ENCODE peak calls at places on chromosomes 7 and 10, in eight cellular contexts. B is IMR-90, Z is cardiac muscle cell, V is left ventricle myocardium inferior, W is A549, E is astrocyte, H is kidney, L is PC-9. S is an unnamed sample. For H3K4me1, the result is how much of the 10 kb centered on the place peaks cover.

GRCh38 chr10:122461729-122462532 is 578 bp downstream of the HTRA1 start:
- DNase-seq in E (no peak), Z (peak), H (no peak), V (no peak), W (peak), L (peak), B (no peak), S (peak)

GRCh38 chr7:152615052-152615741 is 60.7 kb downstream of the XRCC2 start:
- DNase-seq in V (no peak), W (no peak), E (no peak), H (peak), B (no peak), Z (peak), L (no peak), S (no peak)

GRCh38 chr7:98283887-98284222 is 2.4 kb downstream of the BRI3 start:
- DNase-seq in L (no peak), B (no peak), Z (no peak), V (no peak), E (no peak), H (no peak), W (no peak), S (no peak)

GRCh38 chr7:116576350-116577319 is 51.8 kb downstream of the CAV1 start:
- DNase-seq in L (peak), Z (no peak), V (no peak), B (peak), E (peak), H (no peak), W (no peak), S (no peak)

GRCh38 chr10:30182191-30183075 is 123.0 kb upstream of the JCAD start:
- DNase-seq in B (peak), Z (peak), L (peak), E (peak), W (peak), H (no peak), V (no peak), S (peak)

GRCh38 chr10:110326351-110327032 is 21.8 kb upstream of the SMNDC1 start:
- DNase-seq in Z (no peak), W (no peak), V (no peak), E (peak), H (no peak), L (no peak), B (peak), S (no peak)

GRCh38 chr7:34087892-34088891 is 182.9 kb downstream of the BMPER start:
- DNase-seq in W (no peak), E (no peak), V (no peak), Z (peak), L (peak), H (no peak), B (peak), S (peak)

GRCh38 chr10:34523017-34523767 is 291.9 kb downstream of the PARD3 start:
- DNase-seq in L (no peak), E (peak), Z (no peak), H (no peak), V (no peak), W (no peak), B (peak), S (no peak)

GRCh38 chr10:121900443-121901174 is 27.2 kb downstream of the ATE1 start:
- DNase-seq in H (no peak), L (no peak), W (peak), B (peak), Z (peak), V (no peak), E (peak), S (peak)

GRCh38 chr7:82175319-82175718 is 268.3 kb downstream of the CACNA2D1 start:
- DNase-seq in B (no peak), E (no peak), V (no peak), H (no peak), Z (no peak), L (no peak), W (no peak), S (no peak)

GRCh38 chr10:74822101-74822500 is 4.3 kb upstream of the KAT6B start:
- DNase-seq in V (no peak), B (peak), W (no peak), L (no peak), E (no peak), Z (no peak), H (no peak), S (no peak)

GRCh38 chr10:69411476-69411875 is 5.2 kb downstream of the TACR2 start:
- DNase-seq in L (no peak), B (no peak), E (no peak), V (no peak), W (no peak), Z (no peak), H (no peak), S (no peak)

GRCh38 chr10:89203237-89203636 is 3.9 kb downstream of the CH25H start:
- DNase-seq in W (no peak), V (no peak), B (peak), H (no peak), E (no peak), L (no peak), Z (no peak), S (no peak)

GRCh38 chr10:30282226-30282625 is 66.9 kb downstream of the MTPAP start:
- DNase-seq in H (no peak), L (no peak), V (no peak), Z (no peak), B (no peak), W (no peak), E (no peak), S (no peak)

GRCh38 chr10:75191821-75192568 is 18.6 kb upstream of the VDAC2 start:
- DNase-seq in Z (no peak), B (peak), H (peak), W (peak), L (peak), V (peak), E (peak), S (peak)

GRCh38 chr7:156897673-156898072 is 4.7 kb upstream of the LMBR1 start:
- DNase-seq in Z (no peak), B (peak), H (no peak), L (peak), V (no peak), E (peak), W (no peak), S (no peak)

DNA sequence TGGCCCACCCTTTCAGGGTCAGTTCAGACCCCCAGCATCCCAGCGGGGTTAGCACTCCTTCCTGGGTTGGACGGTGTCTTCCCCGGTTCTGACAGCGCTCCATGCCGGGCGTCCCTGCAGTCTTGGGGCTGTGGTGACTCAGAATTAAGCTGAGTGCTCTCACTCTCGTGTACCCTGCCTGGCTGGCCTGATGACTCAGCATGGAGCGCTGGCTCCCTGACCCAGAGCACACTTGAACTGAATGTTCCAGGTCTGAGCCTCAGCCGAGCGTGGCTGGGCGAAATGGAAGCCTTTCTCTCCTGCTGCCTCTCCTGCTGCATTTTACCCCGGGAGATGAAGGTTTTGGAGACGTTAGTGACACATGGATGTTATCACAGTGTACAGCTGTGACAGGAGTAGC is 7.1 kb downstream of the BAG3 start:
- DNase-seq in E (peak), L (peak), Z (peak), W (peak), V (peak), B (peak), H (peak), S (peak)
- H3K4me1 ChIP-seq in E (half or more), L (half or more), Z (under half), W (half or more), V (half or more), B (under half), H (under half), S (half or more)

DNA sequence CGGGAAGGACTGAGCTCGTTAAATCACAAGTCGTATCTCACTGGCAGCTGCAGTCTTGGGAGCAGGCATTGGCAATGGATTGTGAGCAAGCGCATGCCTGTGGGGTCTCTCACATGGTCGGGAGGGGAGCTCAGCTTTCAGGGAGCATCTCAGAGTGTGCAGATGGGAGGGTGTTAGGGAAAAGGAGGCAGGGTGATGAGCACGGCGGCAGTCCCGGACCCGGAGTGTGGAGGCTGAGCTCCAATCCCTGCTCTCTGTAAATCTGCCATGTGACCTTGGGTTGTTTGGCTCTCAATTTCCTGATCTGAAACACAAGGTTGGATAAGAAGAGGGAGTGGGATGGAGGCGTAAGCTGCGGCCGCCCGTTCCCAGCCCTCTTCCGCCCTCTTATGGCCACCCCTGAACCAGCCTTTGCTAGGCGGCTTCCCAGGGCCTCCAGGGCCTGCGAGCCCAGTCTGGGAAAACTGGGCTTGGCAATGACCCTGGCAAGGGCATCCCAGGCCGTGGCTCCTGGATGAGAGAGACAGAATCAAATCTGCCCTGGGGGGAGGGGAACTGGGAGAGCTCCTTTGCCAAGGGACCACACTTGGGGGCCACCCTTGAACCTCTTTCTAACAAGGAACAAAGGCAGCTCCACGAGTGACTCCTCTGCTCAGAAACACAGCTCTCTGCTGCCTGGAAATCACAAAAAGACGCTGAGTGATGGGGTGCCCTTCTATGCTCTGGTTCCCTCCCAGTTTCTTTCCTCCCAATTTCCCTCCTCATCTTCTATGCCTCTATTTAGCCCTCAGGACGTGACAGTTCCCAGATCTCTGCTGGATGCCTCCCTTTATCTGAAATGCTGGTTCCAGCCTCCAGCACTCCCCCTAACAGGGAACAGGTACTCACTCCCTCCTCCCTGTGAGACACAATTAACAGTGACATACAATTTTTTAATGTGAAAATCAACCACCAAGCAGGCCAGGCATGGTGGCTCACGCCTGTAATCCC is 41.7 kb upstream of the LOXL4 start:
- DNase-seq in H (peak), B (peak), E (peak), Z (peak), V (peak), L (peak), W (peak), S (peak)
- TF ChIP-seq CTCF in H (peak), B (peak), E (peak), Z (peak), V (peak), L (peak), W (peak), S (peak)

GRCh38 chr7:28739826-28740225 is 218.3 kb downstream of the TRIL start:
- DNase-seq in Z (no peak), B (no peak), E (no peak), L (no peak), V (no peak), H (no peak), W (no peak), S (no peak)

GRCh38 chr7:28739128-28739527 is 219.0 kb downstream of the TRIL start:
- DNase-seq in E (no peak), L (no peak), W (no peak), B (no peak), V (no peak), Z (no peak), H (no peak), S (no peak)

GRCh38 chr7:28733035-28733434 is 225.1 kb downstream of the TRIL start:
- DNase-seq in W (no peak), E (no peak), L (no peak), Z (no peak), H (no peak), B (no peak), V (no peak), S (no peak)

DNA sequence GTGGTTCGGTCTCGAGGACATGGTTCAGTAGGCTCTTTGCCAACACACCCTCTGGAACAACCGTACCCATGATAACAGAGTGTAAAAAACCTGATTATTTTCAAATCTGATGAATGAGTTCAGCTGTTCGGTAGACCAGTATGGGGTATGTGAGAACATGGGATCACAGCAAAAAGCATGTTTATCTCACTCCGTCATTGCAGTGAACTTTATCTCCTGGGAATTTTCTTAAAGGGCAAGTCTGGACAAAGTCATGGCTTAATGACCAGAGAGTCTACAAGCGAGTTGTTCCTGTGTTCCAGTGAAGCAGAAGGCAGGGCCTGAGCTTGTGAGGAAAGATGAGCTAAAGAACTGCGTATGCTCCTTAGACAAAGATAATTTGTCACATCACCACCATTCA is 219.7 kb downstream of the TRIL start:
- DNase-seq in H (no peak), E (no peak), B (peak), W (no peak), V (no peak), Z (no peak), L (no peak), S (peak)
- H3K4me3 ChIP-seq in H (peak), E (no peak), B (no peak), W (no peak), V (no peak), Z (no peak), L (no peak), S (no peak)

GRCh38 chr10:80468806-80469421 is 14.8 kb downstream of the TSPAN14 start:
- DNase-seq in W (no peak), E (no peak), Z (no peak), L (peak), H (no peak), V (no peak), B (no peak), S (no peak)

GRCh38 chr10:80471715-80472233 is 17.7 kb downstream of the TSPAN14 start:
- DNase-seq in V (no peak), W (no peak), H (peak), B (no peak), Z (no peak), E (no peak), L (peak), S (no peak)

GRCh38 chr10:80471009-80471408 is 16.9 kb downstream of the TSPAN14 start:
- DNase-seq in Z (no peak), W (no peak), V (no peak), E (no peak), B (no peak), H (peak), L (no peak), S (no peak)

GRCh38 chr10:80472234-80473095 is 18.4 kb downstream of the TSPAN14 start:
- DNase-seq in E (peak), Z (no peak), L (peak), B (peak), V (no peak), W (no peak), H (no peak), S (no peak)

DNA sequence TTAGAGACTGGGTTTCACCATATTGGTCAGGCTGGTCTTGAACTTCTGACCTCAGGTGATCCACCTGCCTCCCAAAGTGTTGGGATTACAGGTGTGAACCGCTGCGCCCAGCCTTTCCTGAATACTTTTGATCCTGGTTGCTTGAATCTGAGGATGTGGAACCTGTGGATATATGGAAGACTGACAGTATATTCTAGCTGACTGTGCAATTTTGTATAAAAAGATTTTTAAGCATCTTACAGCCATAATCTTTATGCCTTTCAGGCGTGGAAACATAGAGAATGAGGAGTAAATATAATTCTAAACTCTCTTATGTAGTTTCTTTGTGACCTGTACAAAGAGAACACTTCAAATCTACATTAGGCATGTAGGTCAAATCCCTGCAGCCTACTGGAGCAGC is 16.2 kb downstream of the TSPAN14 start:
- DNase-seq in V (no peak), E (no peak), H (no peak), L (no peak), B (no peak), Z (no peak), W (no peak), S (no peak)
- H3K4me1 ChIP-seq in V (half or more), E (under half), H (half or more), L (half or more), B (under half), Z (under half), W (half or more), S (half or more)

DNA sequence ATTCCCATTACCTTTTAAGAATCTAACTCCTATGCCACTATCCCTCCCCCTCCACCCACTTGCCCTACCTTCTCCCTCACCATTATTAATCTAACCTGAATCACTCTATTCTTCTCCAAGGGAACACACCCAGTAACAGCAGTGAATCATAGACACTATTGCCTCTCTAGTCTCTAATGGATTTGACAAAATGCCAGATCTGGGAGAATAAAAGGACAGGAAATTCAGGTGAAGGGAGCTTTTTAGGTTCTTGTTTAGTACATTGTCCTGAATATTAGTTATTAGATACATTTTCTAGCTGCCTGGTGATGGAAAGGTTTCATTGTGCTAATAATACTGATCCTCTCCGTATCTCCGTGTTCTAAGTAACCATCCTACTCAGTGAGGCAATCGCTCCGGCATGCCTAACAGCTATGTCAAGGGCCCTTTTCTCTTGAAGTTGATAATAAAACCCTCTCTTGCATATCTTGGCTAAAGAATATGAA is 4.1 kb upstream of the SFR1 start:
- DNase-seq in L (peak), H (no peak), E (peak), B (peak), W (peak), Z (no peak), V (no peak), S (no peak)
- TF ChIP-seq CTCF in L (no peak), H (no peak), E (no peak), B (no peak), W (no peak), Z (no peak), V (no peak), S (no peak)

GRCh38 chr10:120181154-120181553 is 275.9 kb upstream of the PLPP4 start:
- DNase-seq in W (no peak), E (no peak), L (no peak), Z (no peak), H (no peak), V (no peak), B (no peak), S (no peak)
- H3K4me3 ChIP-seq in W (no peak), E (no peak), L (no peak), Z (no peak), H (no peak), V (no peak), B (no peak), S (no peak)

GRCh38 chr7:24824400-24824799 is 67.1 kb upstream of the GSDME start:
- DNase-seq in V (no peak), B (no peak), W (no peak), Z (no peak), E (no peak), H (no peak), L (no peak), S (no peak)
- H3K4me1 ChIP-seq in V (half or more), B (under half), W (half or more), Z (under half), E (half or more), H (under half), L (half or more), S (under half)

GRCh38 chr7:149489391-149490024 is 8.1 kb downstream of the ZNF746 start:
- DNase-seq in B (no peak), L (no peak), H (no peak), W (peak), V (no peak), Z (no peak), E (no peak), S (no peak)
- TF ChIP-seq CTCF in B (no peak), L (peak), H (peak), W (peak), V (peak), Z (no peak), E (no peak), S (no peak)

GRCh38 chr7:100590077-100590737 is 4.1 kb downstream of the FBXO24 start:
- DNase-seq in W (no peak), H (peak), Z (no peak), V (no peak), L (no peak), B (no peak), E (no peak), S (no peak)
- H3K4me3 ChIP-seq in W (no peak), H (peak), Z (no peak), V (peak), L (no peak), B (no peak), E (no peak), S (no peak)

S was measured in body of pancreas.